ENCODE peak calls at places on chromosomes 13 and 19, in four cellular contexts. One of them, this sample, is unnamed.

GRCh38 chr13:111402441-111402840 is 82.0 kb downstream of the TEX29 start:
- DNase-seq in activated naive CD8-positive, alpha-beta T cell treated with anti-CD3 and anti-CD28 coated beads for 36 hours: no peak
- DNase-seq in substantia nigra: no peak
- DNase-seq in NCI-H1092: no peak
- DNase-seq in this sample: no peak

GRCh38 chr19:6587998-6588507 is 2.9 kb downstream of the CD70 start:
- DNase-seq in activated naive CD8-positive, alpha-beta T cell treated with anti-CD3 and anti-CD28 coated beads for 36 hours: no peak
- DNase-seq in substantia nigra: no peak
- DNase-seq in NCI-H1092: no peak
- DNase-seq in this sample: no peak

GRCh38 chr19:23093832-23094231 is 23.0 kb upstream of the ZNF730 start:
- DNase-seq in activated naive CD8-positive, alpha-beta T cell treated with anti-CD3 and anti-CD28 coated beads for 36 hours: no peak
- DNase-seq in substantia nigra: no peak
- DNase-seq in NCI-H1092: no peak
- DNase-seq in this sample: no peak

GRCh38 chr13:39415003-39415402 is 188.0 kb downstream of the LHFPL6 start:
- DNase-seq in activated naive CD8-positive, alpha-beta T cell treated with anti-CD3 and anti-CD28 coated beads for 36 hours: no peak
- DNase-seq in substantia nigra: no peak
- DNase-seq in NCI-H1092: no peak
- DNase-seq in this sample: no peak

GRCh38 chr19:46955114-46955812 is 64.4 kb upstream of the NPAS1 start:
- DNase-seq in activated naive CD8-positive, alpha-beta T cell treated with anti-CD3 and anti-CD28 coated beads for 36 hours: no peak
- DNase-seq in substantia nigra: no peak
- DNase-seq in NCI-H1092: no peak
- DNase-seq in this sample: no peak

GRCh38 chr13:112059457-112060317 is 7.3 kb upstream of the SOX1 start:
- DNase-seq in activated naive CD8-positive, alpha-beta T cell treated with anti-CD3 and anti-CD28 coated beads for 36 hours: no peak
- DNase-seq in substantia nigra: no peak
- DNase-seq in NCI-H1092: no peak
- DNase-seq in this sample: no peak

GRCh38 chr19:10096615-10096963 is 5.9 kb downstream of the ANGPTL6 start:
- DNase-seq in activated naive CD8-positive, alpha-beta T cell treated with anti-CD3 and anti-CD28 coated beads for 36 hours: no peak
- DNase-seq in substantia nigra: no peak
- DNase-seq in NCI-H1092: peak; percentile 12
- DNase-seq in this sample: no peak

GRCh38 chr13:113211774-113212173 is 2.4 kb downstream of the CUL4A start:
- DNase-seq in activated naive CD8-positive, alpha-beta T cell treated with anti-CD3 and anti-CD28 coated beads for 36 hours: peak; percentile 23
- DNase-seq in substantia nigra: no peak
- DNase-seq in NCI-H1092: no peak
- DNase-seq in this sample: no peak

GRCh38 chr19:19193926-19194325 is 1.9 kb downstream of the RFXANK start:
- DNase-seq in activated naive CD8-positive, alpha-beta T cell treated with anti-CD3 and anti-CD28 coated beads for 36 hours: no peak
- DNase-seq in substantia nigra: no peak
- DNase-seq in NCI-H1092: no peak
- DNase-seq in this sample: no peak

GRCh38 chr13:24038846-24039330 is 121.6 kb upstream of the SPATA13 start:
- DNase-seq in activated naive CD8-positive, alpha-beta T cell treated with anti-CD3 and anti-CD28 coated beads for 36 hours: no peak
- DNase-seq in substantia nigra: peak; percentile 65
- DNase-seq in NCI-H1092: no peak
- DNase-seq in this sample: no peak

GRCh38 chr13:82147526-82147925 is 1734.7 kb downstream of the SLITRK1 start:
- DNase-seq in activated naive CD8-positive, alpha-beta T cell treated with anti-CD3 and anti-CD28 coated beads for 36 hours: no peak
- DNase-seq in substantia nigra: no peak
- DNase-seq in NCI-H1092: no peak
- DNase-seq in this sample: no peak

GRCh38 chr19:1935484-1936208 is 5.3 kb upstream of the CSNK1G2 start:
- DNase-seq in activated naive CD8-positive, alpha-beta T cell treated with anti-CD3 and anti-CD28 coated beads for 36 hours: no peak
- DNase-seq in substantia nigra: no peak
- DNase-seq in NCI-H1092: no peak
- DNase-seq in this sample: no peak

GRCh38 chr13:72696590-72696989 is 30.8 kb downstream of the MZT1 start:
- DNase-seq in activated naive CD8-positive, alpha-beta T cell treated with anti-CD3 and anti-CD28 coated beads for 36 hours: no peak
- DNase-seq in substantia nigra: no peak
- DNase-seq in NCI-H1092: no peak
- DNase-seq in this sample: no peak

GRCh38 chr19:41449079-41449864 is 6.3 kb downstream of the ERICH4 start:
- DNase-seq in activated naive CD8-positive, alpha-beta T cell treated with anti-CD3 and anti-CD28 coated beads for 36 hours: peak; percentile 73
- DNase-seq in substantia nigra: peak; percentile 35
- DNase-seq in NCI-H1092: peak; percentile 28
- DNase-seq in this sample: peak; percentile 24

GRCh38 chr13:31476266-31476665 is 263.1 kb upstream of the RXFP2 start:
- DNase-seq in activated naive CD8-positive, alpha-beta T cell treated with anti-CD3 and anti-CD28 coated beads for 36 hours: no peak
- DNase-seq in substantia nigra: no peak
- DNase-seq in NCI-H1092: no peak
- DNase-seq in this sample: no peak

GRCh38 chr13:49298903-49299605 is 51.3 kb downstream of the CDADC1 start:
- DNase-seq in activated naive CD8-positive, alpha-beta T cell treated with anti-CD3 and anti-CD28 coated beads for 36 hours: no peak
- DNase-seq in substantia nigra: no peak
- DNase-seq in NCI-H1092: no peak
- DNase-seq in this sample: no peak

GRCh38 chr19:17357078-17357666 is 19.8 kb downstream of the GTPBP3 start:
- DNase-seq in activated naive CD8-positive, alpha-beta T cell treated with anti-CD3 and anti-CD28 coated beads for 36 hours: no peak
- DNase-seq in substantia nigra: no peak
- DNase-seq in NCI-H1092: no peak
- DNase-seq in this sample: no peak

GRCh38 chr13:48370815-48371214 is 42.1 kb downstream of the LPAR6 start:
- DNase-seq in activated naive CD8-positive, alpha-beta T cell treated with anti-CD3 and anti-CD28 coated beads for 36 hours: no peak
- DNase-seq in substantia nigra: no peak
- DNase-seq in NCI-H1092: no peak
- DNase-seq in this sample: no peak

GRCh38 chr19:42468273-42468796 is 25.6 kb upstream of the CXCL17 start:
- DNase-seq in activated naive CD8-positive, alpha-beta T cell treated with anti-CD3 and anti-CD28 coated beads for 36 hours: no peak
- DNase-seq in substantia nigra: no peak
- DNase-seq in NCI-H1092: no peak
- DNase-seq in this sample: no peak

GRCh38 chr19:6412111-6412999 is 12.3 kb downstream of the KHSRP start:
- DNase-seq in activated naive CD8-positive, alpha-beta T cell treated with anti-CD3 and anti-CD28 coated beads for 36 hours: peak; percentile 47
- DNase-seq in substantia nigra: no peak
- DNase-seq in NCI-H1092: no peak
- DNase-seq in this sample: peak; percentile 48

GRCh38 chr13:94966380-94966779 is 254.0 kb upstream of the SOX21 start:
- DNase-seq in activated naive CD8-positive, alpha-beta T cell treated with anti-CD3 and anti-CD28 coated beads for 36 hours: no peak
- DNase-seq in substantia nigra: no peak
- DNase-seq in NCI-H1092: peak; percentile 47
- DNase-seq in this sample: no peak

This sample was measured in activated naive CD4-positive, alpha-beta T cell.